ENCODE peak calls at places on chromosomes 4 and X, in eight cellular contexts. T is bronchial epithelial cell, V is mucosa of descending colon, G is stomach, D is RWPE2, N is suprapubic skin, H is fibroblast of lung, Z is mesothelial cell of epicardium. A is an unnamed sample.

GRCh38 chr4:9867746-9868425 is 86.5 kb downstream of the DRD5 start:
- DNase-seq in T (no peak), V (no peak), G (no peak), D (no peak), N (no peak), H (no peak), Z (no peak), A (no peak)

GRCh38 chr4:76752911-76753494 is 144.9 kb downstream of the SOWAHB start:
- DNase-seq in T (peak), V (no peak), G (no peak), D (peak), N (no peak), H (peak), Z (no peak), A (no peak)

GRCh38 chrX:153708415-153708814 is 15.8 kb downstream of the BCAP31 start:
- DNase-seq in T (peak), V (peak), G (peak), D (peak), N (peak), H (peak), Z (peak), A (no peak)

GRCh38 chr4:109079731-109080130 is 222.7 kb downstream of the COL25A1 start:
- DNase-seq in T (peak), V (no peak), G (no peak), D (no peak), N (no peak), H (peak), Z (no peak), A (no peak)

GRCh38 chr4:127686656-127687055 is 43.5 kb upstream of the SLC25A31 start:
- DNase-seq in T (peak), V (no peak), G (no peak), D (no peak), N (no peak), H (peak), Z (no peak), A (no peak)

GRCh38 chr4:187826725-187827124 is 168.8 kb upstream of the ZFP42 start:
- DNase-seq in T (no peak), V (no peak), G (no peak), D (no peak), N (no peak), H (no peak), Z (no peak), A (no peak)

GRCh38 chr4:153205757-153206156 is 1.5 kb downstream of the TRIM2 start:
- DNase-seq in T (peak), V (peak), G (peak), D (no peak), N (no peak), H (peak), Z (no peak), A (no peak)

GRCh38 chrX:793216-793770 is 162.7 kb downstream of the SHOX start:
- DNase-seq in T (no peak), V (no peak), G (no peak), D (no peak), N (no peak), H (no peak), Z (no peak), A (no peak)

GRCh38 chr4:112284166-112284565 is 1.5 kb downstream of the TIFA start:
- DNase-seq in T (no peak), V (no peak), G (no peak), D (no peak), N (no peak), H (peak), Z (no peak), A (no peak)

GRCh38 chr4:141810702-141811365 is 174.5 kb downstream of the IL15 start:
- DNase-seq in T (no peak), V (no peak), G (no peak), D (no peak), N (no peak), H (peak), Z (no peak), A (no peak)

GRCh38 chr4:177802149-177802548 is 359.9 kb upstream of the AGA start:
- DNase-seq in T (no peak), V (no peak), G (no peak), D (no peak), N (no peak), H (no peak), Z (no peak), A (no peak)

GRCh38 chrX:39693298-39693697 is 404.5 kb downstream of the BCOR start:
- DNase-seq in T (no peak), V (no peak), G (no peak), D (no peak), N (no peak), H (peak), Z (peak), A (no peak)

GRCh38 chrX:85024044-85024443 is 20.4 kb downstream of the APOOL start:
- DNase-seq in T (no peak), V (no peak), G (no peak), D (no peak), N (no peak), H (peak), Z (no peak), A (no peak)

DNA sequence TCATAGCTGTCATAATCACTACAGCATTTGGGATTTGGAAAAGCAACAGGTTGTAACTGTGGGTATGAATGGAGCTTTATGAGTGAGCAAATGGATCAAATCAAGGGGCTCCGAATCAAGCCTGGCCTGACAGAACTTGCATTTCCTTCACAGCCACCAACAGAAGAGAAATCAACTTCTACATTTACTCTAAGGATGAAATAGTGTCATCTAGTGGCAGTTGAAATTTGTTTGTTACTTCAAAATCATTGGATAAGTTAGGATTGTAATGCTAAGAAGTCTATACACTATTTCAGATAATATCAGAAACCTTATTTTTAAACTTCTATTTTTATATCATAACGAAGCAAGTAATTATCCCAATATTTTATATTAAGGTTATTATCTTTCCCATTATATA is 10.7 kb upstream of the WDR17 start:
- DNase-seq in T (no peak), V (no peak), G (no peak), D (no peak), N (no peak), H (no peak), Z (no peak), A (no peak)
- TF ChIP-seq CTCF in T (no peak), V (no peak), G (no peak), D (peak), N (no peak), H (no peak), Z (no peak), A (peak)

DNA sequence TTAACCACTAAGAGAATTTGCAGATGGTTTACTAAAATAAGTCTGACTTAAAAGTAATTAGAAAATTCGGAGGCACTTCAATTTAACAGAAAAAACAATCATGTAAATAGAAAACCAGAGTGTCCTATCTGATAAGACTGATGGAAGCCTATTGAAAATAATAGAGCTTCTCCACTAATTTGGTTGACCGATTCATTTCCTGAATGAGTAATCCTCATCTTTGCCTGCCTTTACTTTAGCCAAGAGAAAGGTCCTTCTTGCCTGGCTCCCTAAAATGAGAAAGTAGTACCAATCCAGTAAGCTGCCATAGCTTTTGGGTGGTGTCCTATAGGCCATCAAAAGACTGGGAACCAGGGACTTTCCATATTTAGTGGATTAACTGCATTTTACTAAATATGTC is 48.4 kb downstream of the KCNIP4 start:
- DNase-seq in T (no peak), V (no peak), G (no peak), D (no peak), N (no peak), H (no peak), Z (no peak), A (no peak)
- TF ChIP-seq CTCF in T (no peak), V (no peak), G (no peak), D (no peak), N (no peak), H (no peak), Z (no peak), A (no peak)

GRCh38 chrX:72609313-72609712 is 36.7 kb upstream of the HDAC8 start:
- DNase-seq in T (peak), V (no peak), G (no peak), D (no peak), N (no peak), H (no peak), Z (no peak), A (no peak)
- TF ChIP-seq CTCF in T (peak), V (no peak), G (no peak), D (peak), N (no peak), H (no peak), Z (no peak), A (peak)

GRCh38 chr4:2792711-2793577 is at the start of gene SH3BP2:
- DNase-seq in T (peak), V (peak), G (peak), D (peak), N (peak), H (peak), Z (peak), A (peak)
- TF ChIP-seq CTCF in T (no peak), V (no peak), G (no peak), D (no peak), N (no peak), H (no peak), Z (no peak), A (no peak)

GRCh38 chr4:150853882-150854281 is 161.2 kb downstream of the LRBA start:
- DNase-seq in T (no peak), V (no peak), G (no peak), D (no peak), N (no peak), H (no peak), Z (no peak), A (no peak)
- TF ChIP-seq CTCF in T (no peak), V (no peak), G (no peak), D (no peak), N (no peak), H (no peak), Z (no peak), A (no peak)